ENCODE peak calls at places on chromosomes 7 and 10, in nine cellular contexts. K is A549; O is fibroblast of lung; L is lower leg skin; M is effector CD4-positive, alpha-beta T cell; R is stimulated activated naive CD8-positive, alpha-beta T cell treated with anti-CD3 and anti-CD28 coated beads, Interleukin-15, Interleukin-2, amounts not matched to agents 100 U/mL and 50 U/mL, for 24 hours; X is ELR; S is T-helper 9 cell; Y is cardiac fibroblast. C is an unnamed sample.

GRCh38 chr7:130294314-130294713 is 1.4 kb downstream of the CPA4 start:
- DNase-seq in R (no peak), L (no peak), O (peak), Y (no peak), M (no peak), S (no peak), K (no peak), X (no peak), C (no peak)

GRCh38 chr7:139916717-139917395 is 87.8 kb downstream of the TBXAS1 start:
- DNase-seq in O (peak), S (no peak), L (no peak), X (no peak), K (no peak), Y (no peak), M (no peak), R (peak), C (no peak)

GRCh38 chr10:21402606-21403083 is 122.8 kb downstream of the SKIDA1 start:
- DNase-seq in K (no peak), Y (peak), X (peak), O (peak), M (no peak), S (no peak), R (no peak), L (no peak), C (no peak)

GRCh38 chr7:10974717-10975032 is 1.0 kb downstream of the PHF14 start:
- DNase-seq in L (no peak), R (no peak), Y (no peak), X (no peak), S (no peak), O (no peak), M (no peak), K (peak), C (no peak)

GRCh38 chr10:97648557-97649404 is 8.3 kb downstream of the PI4K2A start:
- DNase-seq in L (no peak), R (no peak), K (peak), O (peak), X (peak), Y (peak), M (peak), S (no peak), C (no peak)

GRCh38 chr7:45294559-45294958 is 137.0 kb downstream of the RAMP3 start:
- DNase-seq in K (no peak), X (no peak), M (no peak), S (no peak), Y (no peak), R (no peak), O (no peak), L (no peak), C (no peak)

GRCh38 chr7:25897261-25897782 is 254.7 kb upstream of the NFE2L3 start:
- DNase-seq in S (no peak), L (no peak), Y (no peak), X (no peak), M (no peak), O (no peak), R (no peak), K (no peak), C (no peak)

GRCh38 chr7:142812437-142813215 is 41.9 kb downstream of the PRSS2 start:
- DNase-seq in X (peak), O (no peak), L (no peak), K (no peak), S (no peak), M (no peak), Y (peak), R (no peak), C (peak)

GRCh38 chr10:129365767-129366400 is 101.2 kb upstream of the MGMT start:
- DNase-seq in L (no peak), O (no peak), X (peak), Y (no peak), M (no peak), R (peak), S (no peak), K (no peak), C (no peak)

GRCh38 chr7:27883726-27884125 is 143.8 kb downstream of the TAX1BP1 start:
- DNase-seq in X (no peak), L (no peak), R (no peak), Y (peak), K (no peak), O (no peak), M (no peak), S (no peak), C (no peak)

GRCh38 chr7:93574269-93574645 is 267 bp downstream of the CALCR start:
- DNase-seq in Y (no peak), M (no peak), S (no peak), O (no peak), X (no peak), L (no peak), K (no peak), R (no peak), C (no peak)

GRCh38 chr10:6048281-6049030 is 13.7 kb downstream of the IL2RA start:
- DNase-seq in X (no peak), L (no peak), O (no peak), K (no peak), S (no peak), R (peak), Y (no peak), M (no peak), C (no peak)

GRCh38 chr10:120453886-120454285 is 3.1 kb upstream of the PLPP4 start:
- DNase-seq in R (no peak), L (no peak), M (no peak), Y (no peak), O (no peak), S (no peak), X (no peak), K (no peak), C (peak)

GRCh38 chr7:77940647-77941046 is 142.1 kb downstream of the PHTF2 start:
- DNase-seq in L (no peak), M (no peak), S (no peak), O (peak), K (peak), R (no peak), X (peak), Y (peak), C (peak)

GRCh38 chr10:34985823-34986222 is 104.3 kb downstream of the CUL2 start:
- DNase-seq in R (no peak), O (peak), Y (peak), X (peak), S (no peak), M (no peak), K (no peak), L (peak), C (peak)

GRCh38 chr10:69180525-69181204 is 631 bp downstream of the SUPV3L1 start:
- DNase-seq in Y (peak), X (peak), L (no peak), K (peak), M (peak), S (peak), O (no peak), R (peak), C (no peak)

GRCh38 chr7:34564091-34564490 is 93.9 kb upstream of the NPSR1 start:
- DNase-seq in X (no peak), K (no peak), M (no peak), R (no peak), O (no peak), Y (no peak), S (no peak), L (no peak), C (no peak)

GRCh38 chr7:117458977-117459583 is 20.7 kb upstream of the CFTR start:
- DNase-seq in M (no peak), O (peak), L (no peak), X (peak), S (no peak), K (no peak), R (no peak), Y (peak), C (peak)

C was measured in SK-N-DZ.